ENCODE peak calls at places on chromosomes 4 and X, in six cellular contexts. E is stimulated activated CD4-positive, alpha-beta T cell treated with anti-CD3 and anti-CD28 coated beads, Interleukin-15, amount 100 ng/mL, for 1 hour; U is cardiac muscle cell; T is effector CD4-positive, alpha-beta T cell; G is tibial nerve; C is astrocyte of the hippocampus. S is an unnamed sample.

GRCh38 chrX:23811135-23811781 is 28.3 kb downstream of the SAT1 start:
- DNase-seq in E (no peak), U (no peak), T (no peak), G (no peak), C (no peak), S (no peak)

GRCh38 chr4:186723207-186724047 is at the start of gene FAT1:
- DNase-seq in E (no peak), U (peak; percentile 91), T (no peak), G (peak; percentile 40), C (peak; percentile 92), S (peak; percentile 64)

GRCh38 chrX:9611436-9612145 is 146.7 kb downstream of the TBL1X start:
- DNase-seq in E (no peak), U (no peak), T (no peak), G (no peak), C (no peak), S (peak; percentile 27)

GRCh38 chr4:137367608-137368007 is 164.7 kb downstream of the PCDH18 start:
- DNase-seq in E (no peak), U (no peak), T (no peak), G (no peak), C (no peak), S (no peak)

GRCh38 chr4:43047044-43047443 is 154.5 kb downstream of the GRXCR1 start:
- DNase-seq in E (no peak), U (no peak), T (no peak), G (no peak), C (no peak), S (no peak)

GRCh38 chr4:187309456-187309855 is 585.8 kb upstream of the FAT1 start:
- DNase-seq in E (no peak), U (no peak), T (no peak), G (no peak), C (peak; percentile 65), S (no peak)

GRCh38 chr4:124640037-124640730 is 72.3 kb downstream of the ANKRD50 start:
- DNase-seq in E (no peak), U (no peak), T (no peak), G (no peak), C (peak; percentile 82), S (no peak)

GRCh38 chr4:175325230-175325629 is 407.1 kb downstream of the ADAM29 start:
- DNase-seq in E (no peak), U (no peak), T (no peak), G (peak; percentile 5), C (peak; percentile 20), S (no peak)

GRCh38 chrX:43836435-43837184 is 45.6 kb downstream of the MAOB start:
- DNase-seq in E (no peak), U (peak; percentile 26), T (no peak), G (no peak), C (peak; percentile 42), S (peak; percentile 50)

GRCh38 chr4:136056748-136057147 is 1475.5 kb downstream of the PCDH18 start:
- DNase-seq in E (no peak), U (no peak), T (no peak), G (no peak), C (no peak), S (no peak)

GRCh38 chr4:87243426-87244053 is 23.1 kb upstream of the KLHL8 start:
- DNase-seq in E (no peak), U (no peak), T (no peak), G (no peak), C (no peak), S (no peak)

GRCh38 chr4:6362243-6362885 is 92.7 kb downstream of the WFS1 start:
- DNase-seq in E (no peak), U (no peak), T (no peak), G (no peak), C (no peak), S (no peak)

GRCh38 chr4:7960790-7961655 is 21.4 kb upstream of the AFAP1 start:
- DNase-seq in E (no peak), U (peak; percentile 42), T (no peak), G (no peak), C (peak; percentile 99), S (no peak)

GRCh38 chrX:11944486-11944885 is 186.4 kb downstream of the MSL3 start:
- DNase-seq in E (no peak), U (peak; percentile 34), T (no peak), G (no peak), C (peak; percentile 46), S (no peak)

GRCh38 chr4:165326831-165327210 is 648 bp upstream of the MSMO1 start:
- DNase-seq in E (no peak), U (peak; percentile 36), T (no peak), G (no peak), C (peak; percentile 55), S (peak; percentile 54)

GRCh38 chr4:115824630-115825029 is 711.2 kb upstream of the NDST4 start:
- DNase-seq in E (no peak), U (no peak), T (no peak), G (no peak), C (no peak), S (no peak)

GRCh38 chr4:151407466-151408379 is 1.3 kb upstream of the FHIP1A start:
- DNase-seq in E (no peak), U (no peak), T (no peak), G (no peak), C (peak; percentile 17), S (peak; percentile 6)

GRCh38 chr4:76305971-76306881 is at the start of gene STBD1:
- DNase-seq in E (peak; percentile 9), U (peak; percentile 96), T (no peak), G (peak; percentile 47), C (peak; percentile 87), S (no peak)

GRCh38 chr4:28562913-28563312 is 1702.3 kb downstream of the STIM2 start:
- DNase-seq in E (no peak), U (no peak), T (no peak), G (no peak), C (no peak), S (no peak)

GRCh38 chr4:87805971-87806370 is 6.6 kb downstream of the IBSP start:
- DNase-seq in E (no peak), U (no peak), T (no peak), G (no peak), C (no peak), S (no peak)

GRCh38 chrX:20382518-20383291 is 116.0 kb upstream of the RPS6KA3 start:
- DNase-seq in E (no peak), U (peak; percentile 67), T (no peak), G (no peak), C (no peak), S (peak; percentile 57)

GRCh38 chr4:128604840-128605239 is 204.7 kb upstream of the JADE1 start:
- DNase-seq in E (no peak), U (no peak), T (no peak), G (no peak), C (no peak), S (no peak)

GRCh38 chr4:106136777-106137331 is 179.2 kb downstream of the TBCK start:
- DNase-seq in E (no peak), U (no peak), T (no peak), G (no peak), C (no peak), S (no peak)

GRCh38 chrX:152642931-152643525 is 5.3 kb downstream of the GABRQ start:
- DNase-seq in E (no peak), U (no peak), T (no peak), G (no peak), C (no peak), S (peak; percentile 3)

GRCh38 chr4:179880756-179881155 is 2362.4 kb upstream of the TENM3 start:
- DNase-seq in E (no peak), U (no peak), T (no peak), G (no peak), C (no peak), S (no peak)

GRCh38 chr4:48247142-48247877 is 22.3 kb downstream of the TEC start:
- DNase-seq in E (no peak), U (no peak), T (no peak), G (no peak), C (peak; percentile 33), S (no peak)

GRCh38 chr4:26871611-26872010 is 11.0 kb downstream of the STIM2 start:
- DNase-seq in E (no peak), U (peak; percentile 18), T (no peak), G (no peak), C (peak; percentile 61), S (no peak)

GRCh38 chr4:108351806-108352205 is 183.1 kb upstream of the LEF1 start:
- DNase-seq in E (no peak), U (no peak), T (no peak), G (no peak), C (no peak), S (no peak)

GRCh38 chr4:77862478-77863216 is at the start of gene MRPL1:
- DNase-seq in E (peak; percentile 71), U (peak; percentile 94), T (peak; percentile 83), G (peak; percentile 90), C (peak; percentile 96), S (peak; percentile 96)

GRCh38 chr4:125254111-125254510 is 60.6 kb upstream of the FAT4 start:
- DNase-seq in E (no peak), U (no peak), T (no peak), G (no peak), C (peak; percentile 13), S (no peak)

GRCh38 chr4:13534344-13535063 is 9.8 kb downstream of the NKX3-2 start:
- DNase-seq in E (no peak), U (no peak), T (no peak), G (no peak), C (no peak), S (no peak)

GRCh38 chr4:179595671-179596410 is 2153.6 kb upstream of the AGA start:
- DNase-seq in E (no peak), U (no peak), T (no peak), G (no peak), C (peak; percentile 90), S (no peak)

GRCh38 chr4:4711902-4712301 is 147.6 kb upstream of the MSX1 start:
- DNase-seq in E (no peak), U (no peak), T (no peak), G (no peak), C (no peak), S (no peak)

GRCh38 chr4:55947912-55948725 is 626 bp upstream of the CEP135 start:
- DNase-seq in E (peak; percentile 12), U (no peak), T (peak; percentile 44), G (peak; percentile 11), C (peak; percentile 83), S (no peak)

GRCh38 chr4:186844059-186844681 is 120.5 kb upstream of the FAT1 start:
- DNase-seq in E (no peak), U (no peak), T (no peak), G (peak; percentile 27), C (peak; percentile 83), S (peak; percentile 72)

GRCh38 chr4:17597517-17597916 is 16.9 kb upstream of the MED28 start:
- DNase-seq in E (no peak), U (no peak), T (no peak), G (no peak), C (peak; percentile 45), S (no peak)

GRCh38 chr4:6468376-6468775 is 4.0 kb downstream of the PPP2R2C start:
- DNase-seq in E (no peak), U (no peak), T (no peak), G (no peak), C (no peak), S (no peak)

GRCh38 chr4:16995451-16995850 is 97.0 kb upstream of the LDB2 start:
- DNase-seq in E (no peak), U (peak; percentile 9), T (no peak), G (no peak), C (no peak), S (no peak)